ENCODE peak calls at places on chromosome 17, in six cellular contexts. K, B, J, Z, W and H are unnamed samples.
A peak's percentile ranks its signal among the peaks of the same experiment; 100 is the strongest.

GRCh38 chr17:31877911-31878702 is 19.1 kb upstream of the COPRS start:
- DNase-seq in K (no peak), B (no peak), J (peak; percentile 21), Z (no peak), W (no peak), H (peak; percentile 14)

GRCh38 chr17:61828694-61829093 is 34.6 kb downstream of the BRIP1 start:
- DNase-seq in K (no peak), B (no peak), J (no peak), Z (no peak), W (no peak), H (no peak)

GRCh38 chr17:57914274-57915147 is 40.7 kb downstream of the CUEDC1 start:
- DNase-seq in K (no peak), B (no peak), J (no peak), Z (no peak), W (no peak), H (no peak)

GRCh38 chr17:66547170-66547865 is 244.9 kb downstream of the PRKCA start:
- DNase-seq in K (no peak), B (no peak), J (no peak), Z (no peak), W (peak; percentile 85), H (no peak)

GRCh38 chr17:48624544-48625501 is 1.3 kb downstream of the HOXB9 start:
- DNase-seq in K (no peak), B (no peak), J (no peak), Z (no peak), W (peak; percentile 57), H (no peak)

GRCh38 chr17:76734080-76734840 is 2.9 kb downstream of the SRSF2 start:
- DNase-seq in K (no peak), B (no peak), J (peak; percentile 39), Z (peak; percentile 36), W (no peak), H (peak; percentile 63)

GRCh38 chr17:74523308-74523707 is 8.0 kb downstream of the CD300LB start:
- DNase-seq in K (no peak), B (no peak), J (no peak), Z (peak; percentile 4), W (no peak), H (no peak)

GRCh38 chr17:33725675-33726271 is 432.7 kb upstream of the ASIC2 start:
- DNase-seq in K (no peak), B (no peak), J (peak; percentile 14), Z (peak; percentile 19), W (peak; percentile 31), H (peak; percentile 34)

GRCh38 chr17:55265434-55266021 is 768 bp downstream of the HLF start:
- DNase-seq in K (peak; percentile 48), B (no peak), J (no peak), Z (no peak), W (no peak), H (no peak)

GRCh38 chr17:34370997-34371395 is 8.0 kb upstream of the CCL1 start:
- DNase-seq in K (no peak), B (no peak), J (peak; percentile 58), Z (no peak), W (peak; percentile 4), H (peak; percentile 29)

GRCh38 chr17:64781394-64781793 is 119.3 kb upstream of the SMURF2 start:
- DNase-seq in K (peak; percentile 81), B (no peak), J (no peak), Z (peak; percentile 69), W (no peak), H (no peak)

GRCh38 chr17:42310281-42311156 is 22.2 kb downstream of the STAT5A start:
- DNase-seq in K (no peak), B (no peak), J (no peak), Z (no peak), W (no peak), H (no peak)

GRCh38 chr17:45989759-45990158 is 9.3 kb upstream of the STH start:
- DNase-seq in K (no peak), B (no peak), J (no peak), Z (no peak), W (no peak), H (no peak)

GRCh38 chr17:45990836-45991235 is 8.2 kb upstream of the STH start:
- DNase-seq in K (peak; percentile 2), B (no peak), J (no peak), Z (no peak), W (no peak), H (no peak)

GRCh38 chr17:45985447-45985846 is 13.6 kb upstream of the STH start:
- DNase-seq in K (no peak), B (no peak), J (no peak), Z (no peak), W (no peak), H (no peak)

GRCh38 chr17:45986056-45986455 is 13.0 kb upstream of the STH start:
- DNase-seq in K (no peak), B (no peak), J (no peak), Z (no peak), W (no peak), H (no peak)

GRCh38 chr17:45987706-45988105 is 11.3 kb upstream of the STH start:
- DNase-seq in K (peak; percentile 19), B (no peak), J (no peak), Z (no peak), W (no peak), H (no peak)
- H3K4me3 ChIP-seq in K (no peak overlapping the region), B (no peak overlapping the region), J (no peak overlapping the region), Z (no peak overlapping the region), W (no peak overlapping the region), H (no peak overlapping the region)

GRCh38 chr17:17782425-17783120 is 54.2 kb downstream of the SREBF1 start:
- DNase-seq in K (peak; percentile 61), B (no peak), J (no peak), Z (peak; percentile 44), W (peak; percentile 16), H (no peak)

GRCh38 chr17:17781591-17782424 is 55.0 kb downstream of the SREBF1 start:
- DNase-seq in K (peak; percentile 93), B (no peak), J (peak; percentile 58), Z (peak; percentile 70), W (peak; percentile 45), H (peak; percentile 45)

GRCh38 chr17:17783825-17784598 is 52.8 kb downstream of the SREBF1 start:
- DNase-seq in K (peak; percentile 75), B (no peak), J (peak; percentile 36), Z (peak; percentile 50), W (no peak), H (peak; percentile 49)

GRCh38 chr17:17784599-17785264 is 52.1 kb downstream of the SREBF1 start:
- DNase-seq in K (peak; percentile 65), B (no peak), J (no peak), Z (no peak), W (peak; percentile 36), H (no peak)

GRCh38 chr17:17783121-17783824 is 53.5 kb downstream of the SREBF1 start:
- DNase-seq in K (peak; percentile 87), B (no peak), J (no peak), Z (peak; percentile 78), W (peak; percentile 57), H (peak; percentile 21)
- TF ChIP-seq CTCF in K (no peak), B (peak; percentile 32), J (no peak), Z (no peak), W (peak; percentile 54), H (no peak)

DNA sequence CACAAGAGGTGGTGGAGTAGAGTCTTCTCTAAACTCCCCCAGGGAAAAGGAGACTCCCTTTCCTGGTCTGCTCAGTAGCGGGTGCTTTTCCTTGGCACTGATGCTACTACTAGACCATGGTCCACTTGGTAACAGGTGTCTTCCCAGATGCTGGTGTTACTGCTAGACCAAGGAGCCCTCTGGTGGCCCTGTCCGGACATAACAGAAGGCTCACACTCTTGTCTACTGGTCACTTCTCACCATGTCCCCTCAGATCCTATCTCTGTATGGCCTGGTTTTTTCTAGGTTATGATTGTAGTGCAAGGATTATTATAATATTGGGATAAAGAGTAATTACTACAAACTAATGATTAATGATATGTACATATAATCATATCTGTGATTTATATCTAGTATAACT is 49.7 kb upstream of the ARL4D start:
- DNase-seq in K (no peak), B (no peak), J (no peak), Z (no peak), W (no peak), H (no peak)
- H3K4me3 ChIP-seq in K (no peak overlapping the region), B (no peak overlapping the region), J (no peak overlapping the region), Z (no peak overlapping the region), W (no peak overlapping the region), H (no peak overlapping the region)

DNA sequence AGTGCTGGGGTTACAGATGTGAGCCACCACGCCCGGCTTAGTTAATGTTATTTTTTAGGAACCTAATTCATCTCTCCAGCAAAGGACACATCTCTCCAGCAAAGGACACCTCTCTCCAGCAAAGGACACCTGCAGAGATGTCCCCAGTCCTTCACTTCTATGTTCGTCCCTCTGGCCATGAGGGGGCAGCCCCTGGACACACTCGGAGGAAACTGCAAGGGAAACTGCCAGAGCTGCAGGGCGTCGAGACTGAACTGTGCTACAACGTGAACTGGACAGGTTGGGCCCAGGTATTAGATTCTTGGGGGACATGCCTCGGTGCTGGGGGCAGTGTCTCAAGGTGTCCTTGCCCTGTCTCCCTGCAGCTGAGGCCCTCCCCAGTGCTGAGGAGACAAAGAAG is 4.7 kb downstream of the PFAS start:
- DNase-seq in K (peak; percentile 49), B (peak; percentile 13), J (peak; percentile 2), Z (peak; percentile 27), W (no peak), H (peak; percentile 36)
- TF ChIP-seq CTCF in K (peak; percentile 23), B (peak; percentile 40), J (peak; percentile 17), Z (peak; percentile 32), W (peak; percentile 46), H (peak; percentile 39)

GRCh38 chr17:70875729-70876344 is 706.5 kb downstream of the KCNJ2 start:
- DNase-seq in K (no peak), B (no peak), J (peak; percentile 22), Z (no peak), W (no peak), H (peak; percentile 69)
- H3K4me3 ChIP-seq in K (no peak overlapping the region), B (no peak overlapping the region), J (no peak overlapping the region), Z (no peak overlapping the region), W (no peak overlapping the region), H (no peak overlapping the region)

GRCh38 chr17:80214012-80214877 is 5.9 kb downstream of the SGSH start:
- DNase-seq in K (no peak), B (no peak), J (no peak), Z (no peak), W (no peak), H (no peak)

GRCh38 chr17:80214878-80215210 is 5.3 kb downstream of the SGSH start:
- DNase-seq in K (no peak), B (no peak), J (no peak), Z (no peak), W (no peak), H (no peak)

GRCh38 chr17:80212109-80212508 is 8.0 kb downstream of the SGSH start:
- DNase-seq in K (no peak), B (no peak), J (no peak), Z (no peak), W (no peak), H (no peak)

GRCh38 chr17:80212962-80213650 is 7.0 kb downstream of the SGSH start:
- DNase-seq in K (no peak), B (no peak), J (no peak), Z (no peak), W (no peak), H (no peak)

DNA sequence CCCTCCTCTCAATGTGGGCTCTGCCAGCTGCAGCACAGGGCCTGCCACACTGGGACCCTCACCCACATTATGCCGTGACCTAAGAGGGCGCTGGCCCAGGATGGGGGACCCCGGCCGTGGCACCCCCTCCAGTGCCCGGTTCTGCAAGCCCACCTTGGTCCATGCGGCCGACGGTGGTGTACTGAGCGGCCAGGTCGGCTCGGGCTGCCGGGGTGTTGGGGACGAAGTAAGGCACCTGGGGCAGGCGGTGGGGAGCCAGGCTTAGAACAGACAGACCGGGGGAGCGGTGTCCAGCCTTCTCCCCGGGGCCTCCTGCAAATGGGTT is 6.5 kb downstream of the SGSH start:
- DNase-seq in K (no peak), B (no peak), J (no peak), Z (no peak), W (no peak), H (no peak)
- TF ChIP-seq CTCF in K (no peak), B (no peak), J (no peak), Z (no peak), W (no peak), H (no peak)